ENCODE peak calls at places on chromosomes 5 and 9, in ten cellular contexts. S is ovary, R is body of pancreas, U is A549, V is Peyer's patch, Z is adrenal gland, C is suprapubic skin, G is transverse colon, B is sigmoid colon, P is upper lobe of left lung. K is an unnamed sample.

GRCh38 chr9:87781331-87781730 is 55.4 kb downstream of the CTSL start:
- DNase-seq in S (no peak), R (no peak), U (no peak), V (no peak), Z (no peak), C (no peak), G (no peak), B (no peak), P (no peak), K (no peak)

GRCh38 chr5:134561871-134562296 is 36.4 kb downstream of the JADE2 start:
- DNase-seq in S (peak; percentile 64), R (peak; percentile 33), U (peak; percentile 48), V (no peak), Z (peak; percentile 97), C (no peak), G (no peak), B (no peak), P (peak; percentile 53), K (peak; percentile 80)

GRCh38 chr5:170078931-170079330 is 26.8 kb upstream of the FOXI1 start:
- DNase-seq in S (no peak), R (no peak), U (no peak), V (no peak), Z (no peak), C (no peak), G (no peak), B (no peak), P (no peak), K (no peak)

GRCh38 chr5:130104895-130105684 is 200.8 kb downstream of the CHSY3 start:
- DNase-seq in S (no peak), R (no peak), U (no peak), V (no peak), Z (no peak), C (no peak), G (no peak), B (no peak), P (no peak), K (no peak)

GRCh38 chr9:133869674-133870419 is 122.3 kb downstream of the VAV2 start:
- DNase-seq in S (no peak), R (no peak), U (no peak), V (no peak), Z (peak; percentile 81), C (no peak), G (no peak), B (no peak), P (no peak), K (no peak)

GRCh38 chr9:120531683-120532300 is 48.2 kb downstream of the CDK5RAP2 start:
- DNase-seq in S (no peak), R (peak; percentile 15), U (peak; percentile 55), V (no peak), Z (peak; percentile 43), C (no peak), G (peak; percentile 14), B (no peak), P (peak; percentile 58), K (no peak)

GRCh38 chr5:60177596-60177995 is 284.1 kb upstream of the PDE4D start:
- DNase-seq in S (no peak), R (no peak), U (no peak), V (no peak), Z (no peak), C (no peak), G (no peak), B (no peak), P (no peak), K (no peak)

GRCh38 chr9:114282926-114283325 is 40.0 kb upstream of the ORM1 start:
- DNase-seq in S (peak; percentile 31), R (peak; percentile 3), U (no peak), V (peak; percentile 5), Z (no peak), C (peak; percentile 37), G (no peak), B (peak; percentile 39), P (no peak), K (peak; percentile 11)

DNA sequence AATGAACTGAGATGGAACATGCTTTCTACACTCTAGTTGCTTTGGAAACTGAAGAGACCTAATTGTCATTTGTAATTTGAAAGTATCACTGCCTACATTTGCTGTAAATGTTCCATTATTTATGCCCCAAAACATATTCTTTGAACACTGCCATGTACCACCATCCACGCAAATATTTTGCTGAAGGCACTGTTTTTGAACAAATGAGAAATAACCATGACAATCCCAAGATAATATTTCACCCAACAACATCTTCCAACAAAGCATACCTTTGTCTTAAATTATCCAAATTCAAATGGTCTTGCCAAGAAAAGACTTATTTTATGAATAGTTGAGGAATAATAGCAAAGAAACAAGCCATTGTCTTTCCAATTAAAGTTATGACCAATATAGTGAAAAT is 356.2 kb downstream of the SEMA5A start:
- DNase-seq in S (no peak), R (no peak), U (no peak), V (no peak), Z (no peak), C (no peak), G (no peak), B (no peak), P (no peak), K (no peak)
- TF ChIP-seq POLR2A in S (no peak), R (no peak), U (no peak), V (no peak), Z (no peak), C (no peak), G (no peak), B (no peak), P (no peak), K (no peak)

GRCh38 chr5:150498971-150499370 is 9.0 kb upstream of the NDST1 start:
- DNase-seq in S (no peak), R (no peak), U (no peak), V (no peak), Z (no peak), C (no peak), G (no peak), B (no peak), P (no peak), K (no peak)

GRCh38 chr5:150499437-150499956 is 8.4 kb upstream of the NDST1 start:
- DNase-seq in S (no peak), R (no peak), U (no peak), V (no peak), Z (no peak), C (no peak), G (no peak), B (no peak), P (no peak), K (no peak)

GRCh38 chr5:150497274-150497988 is 10.5 kb upstream of the NDST1 start:
- DNase-seq in S (peak; percentile 79), R (peak; percentile 37), U (peak; percentile 99), V (no peak), Z (peak; percentile 94), C (no peak), G (no peak), B (peak; percentile 87), P (peak; percentile 51), K (no peak)

GRCh38 chr5:150497989-150498317 is 10.0 kb upstream of the NDST1 start:
- DNase-seq in S (no peak), R (no peak), U (no peak), V (no peak), Z (no peak), C (no peak), G (no peak), B (no peak), P (no peak), K (no peak)

DNA sequence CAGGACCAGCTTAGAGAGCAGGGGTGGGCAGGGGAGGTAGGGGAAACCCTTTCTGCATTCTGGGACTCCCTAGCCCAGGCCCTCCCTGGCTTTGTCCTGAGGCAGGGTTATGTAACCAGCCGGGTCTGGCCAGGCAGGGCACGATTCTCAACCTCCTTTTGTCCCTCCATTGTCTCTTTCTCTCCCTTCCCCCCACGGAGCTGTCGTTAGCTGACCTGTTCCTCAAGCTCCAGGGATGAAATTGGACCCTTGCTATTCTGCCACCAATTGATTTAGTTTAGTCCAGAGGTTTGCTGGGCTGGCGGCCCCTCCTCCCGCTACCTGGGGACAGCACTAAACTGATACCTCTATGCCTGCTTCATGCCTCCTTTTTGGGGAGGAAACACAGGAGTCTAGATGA is 9.4 kb upstream of the NDST1 start:
- DNase-seq in S (no peak), R (no peak), U (no peak), V (no peak), Z (peak; percentile 49), C (no peak), G (no peak), B (no peak), P (no peak), K (peak; percentile 48)
- H3K4me3 ChIP-seq in S (no peak overlapping the region), R (no peak overlapping the region), U (peak overlapping the region; percentile 29), V (no peak overlapping the region), Z (no peak overlapping the region), C (no peak overlapping the region), G (no peak overlapping the region), B (no peak overlapping the region), P (no peak overlapping the region), K (no peak overlapping the region)

GRCh38 chr5:74633710-74634109 is 6.8 kb downstream of the ENC1 start:
- DNase-seq in S (no peak), R (no peak), U (no peak), V (no peak), Z (no peak), C (no peak), G (no peak), B (no peak), P (no peak), K (no peak)

GRCh38 chr5:74636552-74636951 is 4.0 kb downstream of the ENC1 start:
- DNase-seq in S (no peak), R (no peak), U (no peak), V (no peak), Z (no peak), C (no peak), G (no peak), B (no peak), P (no peak), K (no peak)

GRCh38 chr5:74632947-74633356 is 7.6 kb downstream of the ENC1 start:
- DNase-seq in S (no peak), R (no peak), U (no peak), V (no peak), Z (no peak), C (no peak), G (no peak), B (no peak), P (no peak), K (no peak)

GRCh38 chr5:74636149-74636548 is 4.4 kb downstream of the ENC1 start:
- DNase-seq in S (no peak), R (no peak), U (no peak), V (no peak), Z (no peak), C (no peak), G (no peak), B (no peak), P (no peak), K (no peak)

DNA sequence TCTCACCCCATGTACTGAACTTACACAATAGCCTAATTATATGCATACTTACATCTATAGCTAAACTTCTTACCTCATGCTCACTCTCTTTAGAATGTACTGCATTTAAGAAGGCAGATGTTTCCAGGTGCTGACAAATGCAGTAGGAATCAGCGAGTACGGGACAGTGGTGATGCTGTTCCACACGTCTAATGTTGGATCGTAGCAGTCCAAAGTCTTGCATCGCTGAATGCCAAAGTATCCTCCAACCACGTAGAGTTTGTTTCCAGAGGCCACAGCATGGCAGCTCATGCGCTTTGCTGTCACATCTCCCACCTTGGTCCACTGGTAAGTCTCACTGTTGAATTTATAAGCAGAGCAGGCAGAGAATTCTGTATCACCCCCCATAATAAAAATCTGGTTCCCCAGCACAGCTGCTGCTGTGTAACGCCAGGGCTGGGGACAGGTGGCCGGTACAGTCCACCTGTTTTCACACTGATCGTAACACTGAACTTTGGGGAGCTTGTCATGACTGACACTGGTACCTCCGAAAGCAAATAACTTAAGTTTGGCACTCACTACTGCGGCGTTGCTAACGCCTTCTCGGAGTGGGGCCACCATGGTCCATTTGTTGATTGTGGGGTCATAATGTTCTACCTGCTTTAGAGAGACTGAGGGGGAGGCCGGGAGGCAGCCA is 5.8 kb downstream of the ENC1 start:
- DNase-seq in S (no peak), R (no peak), U (no peak), V (no peak), Z (no peak), C (no peak), G (no peak), B (no peak), P (no peak), K (no peak)
- H3K4me1 ChIP-seq in S (peaks cover 25% of the 10 kb centered on the region), R (peaks cover 55% of the 10 kb centered on the region), U (peaks cover 69% of the 10 kb centered on the region), V (peaks cover 7% of the 10 kb centered on the region), Z (peaks cover 9% of the 10 kb centered on the region), C (peaks cover 24% of the 10 kb centered on the region), G (peaks cover 32% of the 10 kb centered on the region), B (peaks cover 14% of the 10 kb centered on the region), P (peaks cover 38% of the 10 kb centered on the region), K (no peaks in the 10 kb centered on the region)

DNA sequence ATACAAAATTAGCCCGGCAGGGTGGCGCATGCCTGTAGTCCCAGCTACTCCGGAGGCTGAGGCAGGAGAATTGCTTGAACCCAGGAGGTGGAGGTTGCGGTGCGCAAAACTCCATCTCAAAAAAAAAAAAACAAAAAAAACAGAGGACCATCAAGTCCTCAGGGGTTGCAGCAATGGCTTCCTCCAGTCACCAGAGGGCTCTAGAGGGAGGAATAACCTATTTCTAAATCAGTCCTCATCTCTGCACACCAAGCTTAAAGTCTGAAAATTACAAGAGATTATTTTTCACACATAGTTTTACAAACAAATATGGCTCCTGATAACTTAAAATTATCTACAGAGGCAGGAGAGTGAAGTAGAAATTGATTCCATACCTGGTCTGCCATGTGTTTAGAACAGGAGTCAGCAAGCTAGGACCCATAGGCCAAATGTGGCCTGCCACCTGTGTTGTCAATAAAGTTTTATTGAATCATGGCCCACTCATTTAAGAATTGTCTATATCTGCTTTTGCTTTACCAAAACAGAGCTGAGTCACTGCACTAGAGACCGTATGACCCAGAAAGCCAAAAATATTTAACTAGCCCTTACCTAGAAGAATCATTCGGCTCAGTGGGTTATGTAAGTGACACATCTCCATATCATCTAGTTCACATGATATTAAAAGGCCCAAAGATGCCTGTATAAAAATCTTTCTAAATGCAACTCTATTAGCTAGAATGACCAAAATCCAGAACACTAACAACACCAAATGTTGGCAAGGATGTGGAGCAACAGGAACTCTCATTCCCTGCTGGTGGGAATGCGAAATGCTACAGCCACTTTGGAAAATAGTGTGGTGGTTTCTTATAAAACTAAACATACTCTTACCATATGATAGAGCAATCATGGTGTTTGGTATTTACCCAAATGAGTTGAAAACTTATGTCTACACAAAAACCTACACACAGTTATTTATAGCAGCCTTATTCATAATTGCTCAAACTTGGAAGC is 207.7 kb downstream of the FRMD3 start:
- DNase-seq in S (no peak), R (no peak), U (no peak), V (no peak), Z (no peak), C (no peak), G (no peak), B (no peak), P (no peak), K (no peak)
- TF ChIP-seq POLR2A in S (no peak), R (no peak), U (no peak), V (no peak), Z (no peak), C (no peak), G (no peak), B (no peak), P (no peak), K (no peak)